ENCODE peak calls at places on chromosome 4, in eight cellular contexts. A, R, M, H, X, G, W and I are unnamed samples.

GRCh38 chr4:72571337-72571736 is 2.3 kb upstream of the ADAMTS3 start:
- DNase-seq in A (no peak), R (no peak), M (no peak), H (no peak), X (no peak), G (no peak), W (no peak), I (no peak)

GRCh38 chr4:47383829-47384427 is 79.6 kb downstream of the COMMD8 start:
- DNase-seq in A (peak; percentile 40), R (no peak), M (peak; percentile 51), H (peak; percentile 27), X (no peak), G (peak; percentile 68), W (no peak), I (no peak)

GRCh38 chr4:85928775-85929585 is 430.9 kb downstream of the MAPK10 start:
- DNase-seq in A (no peak), R (peak; percentile 71), M (no peak), H (no peak), X (no peak), G (peak; percentile 14), W (no peak), I (peak; percentile 84)

GRCh38 chr4:8919651-8920288 is 48.1 kb upstream of the HMX1 start:
- DNase-seq in A (no peak), R (peak; percentile 18), M (no peak), H (no peak), X (no peak), G (no peak), W (no peak), I (no peak)

GRCh38 chr4:175891863-175892262 is 79.8 kb upstream of the GPM6A start:
- DNase-seq in A (peak; percentile 18), R (no peak), M (peak; percentile 33), H (peak; percentile 28), X (no peak), G (peak; percentile 44), W (no peak), I (no peak)

GRCh38 chr4:136412708-136413107 is 1119.6 kb downstream of the PCDH18 start:
- DNase-seq in A (no peak), R (no peak), M (no peak), H (peak; percentile 24), X (no peak), G (peak; percentile 52), W (no peak), I (no peak)

GRCh38 chr4:127498366-127498765 is 134.4 kb upstream of the INTU start:
- DNase-seq in A (no peak), R (no peak), M (no peak), H (no peak), X (no peak), G (peak; percentile 46), W (no peak), I (no peak)

GRCh38 chr4:132065940-132066495 is 1083.1 kb upstream of the PCDH10 start:
- DNase-seq in A (no peak), R (no peak), M (no peak), H (no peak), X (no peak), G (peak; percentile 39), W (no peak), I (no peak)

GRCh38 chr4:126705271-126705670 is 927.5 kb upstream of the INTU start:
- DNase-seq in A (no peak), R (no peak), M (no peak), H (peak; percentile 13), X (no peak), G (no peak), W (no peak), I (no peak)

GRCh38 chr4:5808081-5808741 is 84.7 kb downstream of the CRMP1 start:
- DNase-seq in A (no peak), R (no peak), M (no peak), H (no peak), X (no peak), G (peak; percentile 19), W (no peak), I (no peak)

GRCh38 chr4:1370321-1371124 is 23.5 kb downstream of the UVSSA start:
- DNase-seq in A (no peak), R (peak; percentile 25), M (no peak), H (no peak), X (no peak), G (no peak), W (no peak), I (no peak)

GRCh38 chr4:163878336-163879121 is 384.0 kb downstream of the TMA16 start:
- DNase-seq in A (peak; percentile 20), R (no peak), M (no peak), H (no peak), X (no peak), G (peak; percentile 12), W (no peak), I (no peak)

GRCh38 chr4:38860788-38861424 is 4.3 kb upstream of the TLR6 start:
- DNase-seq in A (peak; percentile 77), R (peak; percentile 52), M (peak; percentile 56), H (no peak), X (peak; percentile 44), G (peak; percentile 33), W (peak; percentile 46), I (no peak)

GRCh38 chr4:44150091-44150576 is 298.5 kb downstream of the KCTD8 start:
- DNase-seq in A (no peak), R (no peak), M (no peak), H (peak; percentile 12), X (no peak), G (peak; percentile 22), W (no peak), I (peak; percentile 80)

GRCh38 chr4:106286611-106287010 is 29.4 kb downstream of the TBCK start:
- DNase-seq in A (no peak), R (no peak), M (no peak), H (no peak), X (no peak), G (no peak), W (no peak), I (no peak)

GRCh38 chr4:99219072-99219471 is at the start of gene ADH6:
- DNase-seq in A (no peak), R (peak; percentile 42), M (no peak), H (no peak), X (no peak), G (no peak), W (no peak), I (no peak)

GRCh38 chr4:47876310-47876709 is 38.1 kb downstream of the NFXL1 start:
- DNase-seq in A (no peak), R (no peak), M (no peak), H (no peak), X (no peak), G (no peak), W (no peak), I (no peak)

GRCh38 chr4:111398906-111399330 is 746.3 kb upstream of the FAM241A start:
- DNase-seq in A (no peak), R (no peak), M (no peak), H (no peak), X (no peak), G (peak; percentile 26), W (no peak), I (no peak)

GRCh38 chr4:154736774-154737173 is 7.0 kb upstream of the LRAT start:
- DNase-seq in A (no peak), R (no peak), M (no peak), H (no peak), X (no peak), G (no peak), W (no peak), I (no peak)